ENCODE peak calls at places on chromosomes 16 and 17, in ten cellular contexts. One of them, this sample, is unnamed.

GRCh38 chr17:82204831-82205719 is 7.6 kb downstream of the CCDC57 start:
- DNase-seq in breast epithelium: no peak
- DNase-seq in adrenal gland: peak; percentile 74
- DNase-seq in heart left ventricle: no peak
- DNase-seq in stomach: no peak
- DNase-seq in Peyer's patch: no peak
- DNase-seq in body of pancreas: no peak
- DNase-seq in tibial nerve: no peak
- DNase-seq in H1: no peak
- DNase-seq in testis: no peak
- DNase-seq in this sample: no peak

GRCh38 chr16:61263400-61263799 is 772.8 kb downstream of the CDH8 start:
- DNase-seq in breast epithelium: no peak
- DNase-seq in adrenal gland: no peak
- DNase-seq in heart left ventricle: no peak
- DNase-seq in stomach: no peak
- DNase-seq in Peyer's patch: no peak
- DNase-seq in body of pancreas: no peak
- DNase-seq in tibial nerve: no peak
- DNase-seq in H1: no peak
- DNase-seq in testis: no peak
- DNase-seq in this sample: no peak

GRCh38 chr16:30837904-30838303 is 50.9 kb upstream of the ZNF629 start:
- DNase-seq in breast epithelium: peak; percentile 27
- DNase-seq in adrenal gland: no peak
- DNase-seq in heart left ventricle: no peak
- DNase-seq in stomach: no peak
- DNase-seq in Peyer's patch: no peak
- DNase-seq in body of pancreas: no peak
- DNase-seq in tibial nerve: no peak
- DNase-seq in H1: no peak
- DNase-seq in testis: no peak
- DNase-seq in this sample: no peak

GRCh38 chr17:55413825-55414489 is 7.7 kb downstream of the MMD start:
- DNase-seq in breast epithelium: no peak
- DNase-seq in adrenal gland: no peak
- DNase-seq in heart left ventricle: no peak
- DNase-seq in stomach: no peak
- DNase-seq in Peyer's patch: no peak
- DNase-seq in body of pancreas: no peak
- DNase-seq in tibial nerve: no peak
- DNase-seq in H1: no peak
- DNase-seq in testis: no peak
- DNase-seq in this sample: no peak

GRCh38 chr16:2340564-2341455 is at the start of gene ABCA3:
- DNase-seq in breast epithelium: peak; percentile 86
- DNase-seq in adrenal gland: peak; percentile 90
- DNase-seq in heart left ventricle: peak; percentile 97
- DNase-seq in stomach: peak; percentile 94
- DNase-seq in Peyer's patch: peak; percentile 78
- DNase-seq in body of pancreas: peak; percentile 96
- DNase-seq in tibial nerve: peak; percentile 83
- DNase-seq in H1: peak; percentile 100
- DNase-seq in testis: peak; percentile 94
- DNase-seq in this sample: peak; percentile 87

GRCh38 chr17:10120749-10121148 is 77.7 kb downstream of the GAS7 start:
- DNase-seq in breast epithelium: no peak
- DNase-seq in adrenal gland: no peak
- DNase-seq in heart left ventricle: no peak
- DNase-seq in stomach: no peak
- DNase-seq in Peyer's patch: no peak
- DNase-seq in body of pancreas: no peak
- DNase-seq in tibial nerve: no peak
- DNase-seq in H1: no peak
- DNase-seq in testis: no peak
- DNase-seq in this sample: no peak

GRCh38 chr17:27846042-27846655 is 45.8 kb upstream of the NOS2 start:
- DNase-seq in breast epithelium: no peak
- DNase-seq in adrenal gland: no peak
- DNase-seq in heart left ventricle: no peak
- DNase-seq in stomach: no peak
- DNase-seq in Peyer's patch: peak; percentile 26
- DNase-seq in body of pancreas: no peak
- DNase-seq in tibial nerve: no peak
- DNase-seq in H1: no peak
- DNase-seq in testis: peak; percentile 25
- DNase-seq in this sample: no peak

GRCh38 chr16:15576960-15577958 is 65.7 kb downstream of the MARF1 start:
- DNase-seq in breast epithelium: no peak
- DNase-seq in adrenal gland: no peak
- DNase-seq in heart left ventricle: no peak
- DNase-seq in stomach: peak; percentile 50
- DNase-seq in Peyer's patch: no peak
- DNase-seq in body of pancreas: no peak
- DNase-seq in tibial nerve: no peak
- DNase-seq in H1: no peak
- DNase-seq in testis: peak; percentile 55
- DNase-seq in this sample: no peak

GRCh38 chr17:65055708-65056638 is 567 bp downstream of the GNA13 start:
- DNase-seq in breast epithelium: peak; percentile 64
- DNase-seq in adrenal gland: peak; percentile 87
- DNase-seq in heart left ventricle: peak; percentile 79
- DNase-seq in stomach: peak; percentile 55
- DNase-seq in Peyer's patch: peak; percentile 68
- DNase-seq in body of pancreas: peak; percentile 56
- DNase-seq in tibial nerve: peak; percentile 65
- DNase-seq in H1: no peak
- DNase-seq in testis: peak; percentile 80
- DNase-seq in this sample: peak; percentile 79
- TF ChIP-seq POLR2A in breast epithelium: no peak
- TF ChIP-seq POLR2A in adrenal gland: peak; percentile 72
- TF ChIP-seq POLR2A in heart left ventricle: peak; percentile 51
- TF ChIP-seq POLR2A in stomach: no peak
- TF ChIP-seq POLR2A in Peyer's patch: peak; percentile 67
- TF ChIP-seq POLR2A in body of pancreas: no peak
- TF ChIP-seq POLR2A in tibial nerve: peak; percentile 57
- TF ChIP-seq POLR2A in H1: peak; percentile 9
- TF ChIP-seq POLR2A in testis: peak; percentile 32
- TF ChIP-seq POLR2A in this sample: peak; percentile 89

DNA sequence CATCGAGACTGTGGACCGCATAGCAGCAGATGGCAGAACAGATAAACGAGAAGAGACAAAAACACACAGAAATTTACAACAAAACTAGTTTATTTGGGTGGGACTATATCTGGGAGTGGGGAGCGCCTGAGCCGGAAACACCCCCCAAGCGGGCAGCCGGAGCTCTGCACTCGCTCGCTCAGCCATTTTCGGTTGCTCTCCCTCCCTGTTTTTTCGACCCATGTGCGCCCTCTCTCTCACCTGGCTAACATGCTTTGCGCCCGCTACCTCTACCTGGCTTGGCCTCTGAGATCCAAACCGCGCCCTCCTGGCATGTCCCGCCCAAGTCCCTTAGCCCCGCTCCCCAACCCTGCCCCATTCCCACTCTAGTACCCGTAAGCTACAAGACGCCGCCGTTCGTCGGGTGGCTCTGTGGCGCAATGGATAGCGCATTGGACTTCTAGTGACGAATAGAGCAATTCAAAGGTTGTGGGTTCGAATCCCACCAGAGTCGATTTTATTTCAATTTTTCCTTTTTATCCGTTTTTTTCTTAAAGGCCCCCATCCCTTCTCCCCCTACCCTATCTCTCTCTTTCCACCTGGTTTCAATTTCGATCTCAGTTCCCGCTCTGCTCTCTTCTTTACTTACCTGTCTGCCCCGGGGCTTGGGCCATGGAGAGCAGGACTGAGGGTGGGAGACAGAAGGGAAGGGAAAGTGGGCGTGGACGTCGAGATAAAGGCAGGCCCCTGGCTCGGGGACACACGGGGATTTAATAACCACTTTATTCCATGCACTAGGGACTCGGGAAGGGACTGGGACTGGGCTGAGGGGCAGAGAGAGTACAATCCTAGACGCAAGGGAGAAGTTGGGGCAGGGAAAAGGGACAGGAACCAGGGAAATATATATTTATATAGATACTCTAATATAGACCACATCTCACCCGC is 2.5 kb upstream of the ALOXE3 start:
- DNase-seq in breast epithelium: peak; percentile 69
- DNase-seq in adrenal gland: peak; percentile 42
- DNase-seq in heart left ventricle: no peak
- DNase-seq in stomach: peak; percentile 66
- DNase-seq in Peyer's patch: no peak
- DNase-seq in body of pancreas: peak; percentile 70
- DNase-seq in tibial nerve: peak; percentile 41
- DNase-seq in H1: peak; percentile 98
- DNase-seq in testis: peak; percentile 69
- DNase-seq in this sample: no peak
- H3K27ac ChIP-seq in breast epithelium: peak overlapping the region; percentile 58
- H3K27ac ChIP-seq in adrenal gland: no peak overlapping the region
- H3K27ac ChIP-seq in heart left ventricle: peak overlapping the region; percentile 74
- H3K27ac ChIP-seq in stomach: peak overlapping the region; percentile 66
- H3K27ac ChIP-seq in Peyer's patch: peak overlapping the region; percentile 31
- H3K27ac ChIP-seq in body of pancreas: peak overlapping the region; percentile 49
- H3K27ac ChIP-seq in tibial nerve: peak overlapping the region; percentile 19
- H3K27ac ChIP-seq in H1: no peak overlapping the region
- H3K27ac ChIP-seq in testis: peak overlapping the region; percentile 25
- H3K27ac ChIP-seq in this sample: peak overlapping the region; percentile 87

GRCh38 chr17:21001111-21001812 is 41.5 kb downstream of the USP22 start:
- DNase-seq in breast epithelium: no peak
- DNase-seq in adrenal gland: no peak
- DNase-seq in heart left ventricle: no peak
- DNase-seq in stomach: no peak
- DNase-seq in Peyer's patch: no peak
- DNase-seq in body of pancreas: no peak
- DNase-seq in tibial nerve: no peak
- DNase-seq in H1: no peak
- DNase-seq in testis: no peak
- DNase-seq in this sample: peak; percentile 41

GRCh38 chr17:21004016-21004930 is 38.5 kb downstream of the USP22 start:
- DNase-seq in breast epithelium: no peak
- DNase-seq in adrenal gland: no peak
- DNase-seq in heart left ventricle: no peak
- DNase-seq in stomach: no peak
- DNase-seq in Peyer's patch: no peak
- DNase-seq in body of pancreas: no peak
- DNase-seq in tibial nerve: no peak
- DNase-seq in H1: no peak
- DNase-seq in testis: no peak
- DNase-seq in this sample: no peak

GRCh38 chr17:21003007-21003621 is 39.7 kb downstream of the USP22 start:
- DNase-seq in breast epithelium: no peak
- DNase-seq in adrenal gland: no peak
- DNase-seq in heart left ventricle: no peak
- DNase-seq in stomach: no peak
- DNase-seq in Peyer's patch: no peak
- DNase-seq in body of pancreas: no peak
- DNase-seq in tibial nerve: no peak
- DNase-seq in H1: no peak
- DNase-seq in testis: no peak
- DNase-seq in this sample: no peak

GRCh38 chr17:21001813-21002221 is 41.0 kb downstream of the USP22 start:
- DNase-seq in breast epithelium: no peak
- DNase-seq in adrenal gland: no peak
- DNase-seq in heart left ventricle: no peak
- DNase-seq in stomach: no peak
- DNase-seq in Peyer's patch: no peak
- DNase-seq in body of pancreas: no peak
- DNase-seq in tibial nerve: no peak
- DNase-seq in H1: no peak
- DNase-seq in testis: no peak
- DNase-seq in this sample: no peak

GRCh38 chr17:21002309-21003006 is 40.4 kb downstream of the USP22 start:
- DNase-seq in breast epithelium: no peak
- DNase-seq in adrenal gland: no peak
- DNase-seq in heart left ventricle: no peak
- DNase-seq in stomach: no peak
- DNase-seq in Peyer's patch: no peak
- DNase-seq in body of pancreas: no peak
- DNase-seq in tibial nerve: no peak
- DNase-seq in H1: no peak
- DNase-seq in testis: no peak
- DNase-seq in this sample: no peak
- H3K36me3 ChIP-seq in breast epithelium: peaks cover 7% of the 10 kb centered on the region
- H3K36me3 ChIP-seq in adrenal gland: peaks cover 75% of the 10 kb centered on the region
- H3K36me3 ChIP-seq in heart left ventricle: peaks cover 79% of the 10 kb centered on the region
- H3K36me3 ChIP-seq in stomach: peaks cover 90% of the 10 kb centered on the region
- H3K36me3 ChIP-seq in Peyer's patch: peaks cover 74% of the 10 kb centered on the region
- H3K36me3 ChIP-seq in body of pancreas: peaks cover 42% of the 10 kb centered on the region
- H3K36me3 ChIP-seq in tibial nerve: no peaks in the 10 kb centered on the region
- H3K36me3 ChIP-seq in H1: peaks cover 76% of the 10 kb centered on the region
- H3K36me3 ChIP-seq in testis: no peaks in the 10 kb centered on the region
- H3K36me3 ChIP-seq in this sample: no peaks in the 10 kb centered on the region

GRCh38 chr16:17409894-17410293 is 60.9 kb downstream of the XYLT1 start:
- DNase-seq in breast epithelium: no peak
- DNase-seq in adrenal gland: no peak
- DNase-seq in heart left ventricle: no peak
- DNase-seq in stomach: no peak
- DNase-seq in Peyer's patch: no peak
- DNase-seq in body of pancreas: no peak
- DNase-seq in tibial nerve: no peak
- DNase-seq in H1: no peak
- DNase-seq in testis: no peak
- DNase-seq in this sample: no peak

GRCh38 chr16:17408296-17408695 is 62.5 kb downstream of the XYLT1 start:
- DNase-seq in breast epithelium: no peak
- DNase-seq in adrenal gland: no peak
- DNase-seq in heart left ventricle: no peak
- DNase-seq in stomach: no peak
- DNase-seq in Peyer's patch: no peak
- DNase-seq in body of pancreas: no peak
- DNase-seq in tibial nerve: no peak
- DNase-seq in H1: no peak
- DNase-seq in testis: no peak
- DNase-seq in this sample: no peak

GRCh38 chr16:17407321-17407720 is 63.4 kb downstream of the XYLT1 start:
- DNase-seq in breast epithelium: no peak
- DNase-seq in adrenal gland: no peak
- DNase-seq in heart left ventricle: no peak
- DNase-seq in stomach: no peak
- DNase-seq in Peyer's patch: no peak
- DNase-seq in body of pancreas: no peak
- DNase-seq in tibial nerve: no peak
- DNase-seq in H1: no peak
- DNase-seq in testis: no peak
- DNase-seq in this sample: no peak

GRCh38 chr16:17411263-17411662 is 59.5 kb downstream of the XYLT1 start:
- DNase-seq in breast epithelium: no peak
- DNase-seq in adrenal gland: no peak
- DNase-seq in heart left ventricle: no peak
- DNase-seq in stomach: no peak
- DNase-seq in Peyer's patch: no peak
- DNase-seq in body of pancreas: no peak
- DNase-seq in tibial nerve: no peak
- DNase-seq in H1: no peak
- DNase-seq in testis: no peak
- DNase-seq in this sample: no peak

DNA sequence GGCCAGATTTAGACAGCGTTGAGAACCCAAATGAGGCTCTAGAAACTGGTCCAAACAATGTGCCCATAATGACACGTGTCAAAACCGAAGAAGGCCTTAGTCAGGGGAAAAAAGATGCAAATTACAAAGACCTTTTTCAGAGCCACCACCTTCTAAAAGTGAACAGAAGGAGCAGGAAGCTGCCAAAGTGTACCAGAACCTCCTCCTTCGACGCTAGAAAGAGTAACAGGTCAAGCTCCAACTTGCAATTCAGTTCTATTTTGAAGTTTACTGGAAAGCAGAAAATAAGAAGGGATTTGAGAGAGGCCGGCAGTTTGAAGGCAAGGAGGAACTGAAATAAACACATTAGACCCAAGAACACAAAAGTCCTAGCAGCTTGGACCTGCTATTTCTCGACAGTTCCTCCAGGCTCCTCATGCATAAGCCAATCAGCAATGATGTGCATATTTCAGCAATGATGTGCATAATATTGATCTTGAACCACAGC is 61.8 kb downstream of the XYLT1 start:
- DNase-seq in breast epithelium: no peak
- DNase-seq in adrenal gland: no peak
- DNase-seq in heart left ventricle: no peak
- DNase-seq in stomach: no peak
- DNase-seq in Peyer's patch: no peak
- DNase-seq in body of pancreas: no peak
- DNase-seq in tibial nerve: no peak
- DNase-seq in H1: no peak
- DNase-seq in testis: no peak
- DNase-seq in this sample: no peak
- TF ChIP-seq POLR2A in breast epithelium: no peak
- TF ChIP-seq POLR2A in adrenal gland: no peak
- TF ChIP-seq POLR2A in heart left ventricle: no peak
- TF ChIP-seq POLR2A in stomach: no peak
- TF ChIP-seq POLR2A in Peyer's patch: no peak
- TF ChIP-seq POLR2A in body of pancreas: no peak
- TF ChIP-seq POLR2A in tibial nerve: no peak
- TF ChIP-seq POLR2A in H1: no peak
- TF ChIP-seq POLR2A in testis: no peak
- TF ChIP-seq POLR2A in this sample: no peak